ENCODE peak calls at places on chromosome 14, in seven cellular contexts. C, L, U, A, Y, Q and W are unnamed samples.

GRCh38 chr14:68199465-68200145 is 380.0 kb downstream of the RAD51B start:
- DNase-seq in Q (peak; percentile 84), U (peak; percentile 97), C (peak; percentile 60), L (no peak), A (peak; percentile 50), Y (peak; percentile 67), W (peak; percentile 75)

GRCh38 chr14:48973136-48973535 is 613.0 kb downstream of the RPS29 start:
- DNase-seq in L (peak; percentile 40), A (no peak), Q (no peak), Y (no peak), C (no peak), U (no peak), W (no peak)

GRCh38 chr14:34201909-34202622 is 251.2 kb upstream of the EGLN3 start:
- DNase-seq in L (no peak), Q (no peak), A (no peak), C (no peak), U (no peak), Y (no peak), W (no peak)

GRCh38 chr14:103562135-103562384 is 397 bp downstream of the BAG5 start:
- DNase-seq in U (peak; percentile 76), L (no peak), Y (no peak), Q (peak; percentile 72), A (no peak), C (peak; percentile 65), W (no peak)

GRCh38 chr14:23321572-23322547 is 603 bp downstream of the PABPN1 start:
- DNase-seq in A (peak; percentile 52), C (peak; percentile 58), Q (peak; percentile 81), U (peak; percentile 50), Y (peak; percentile 18), L (peak; percentile 64), W (no peak)

GRCh38 chr14:80906946-80907345 is 34.6 kb downstream of the CEP128 start:
- DNase-seq in U (no peak), L (no peak), A (no peak), Q (no peak), C (no peak), Y (no peak), W (no peak)

GRCh38 chr14:51844482-51844881 is 15.9 kb upstream of the GNG2 start:
- DNase-seq in L (no peak), A (no peak), Q (no peak), Y (no peak), C (no peak), U (no peak), W (no peak)

GRCh38 chr14:67831122-67831521 is 11.5 kb downstream of the RAD51B start:
- DNase-seq in C (no peak), A (no peak), L (no peak), Y (no peak), Q (no peak), U (no peak), W (no peak)

GRCh38 chr14:80946187-80946586 is 4.6 kb upstream of the CEP128 start:
- DNase-seq in A (no peak), Y (no peak), Q (no peak), U (no peak), L (no peak), C (no peak), W (no peak)

GRCh38 chr14:89849931-89850330 is 104.6 kb downstream of the EFCAB11 start:
- DNase-seq in U (no peak), C (no peak), Y (no peak), A (no peak), Q (no peak), L (no peak), W (no peak)

GRCh38 chr14:104094056-104094708 is 8.7 kb downstream of the ASPG start:
- DNase-seq in Q (no peak), A (no peak), U (no peak), Y (no peak), L (no peak), C (peak; percentile 36), W (no peak)

GRCh38 chr14:59020382-59020781 is 168.1 kb upstream of the DAAM1 start:
- DNase-seq in A (no peak), C (peak; percentile 52), L (peak; percentile 42), U (peak; percentile 35), Q (no peak), Y (no peak), W (no peak)

GRCh38 chr14:79091381-79091963 is 921.3 kb downstream of the NRXN3 start:
- DNase-seq in U (no peak), Q (no peak), L (no peak), A (no peak), C (peak; percentile 22), Y (peak; percentile 49), W (no peak)

GRCh38 chr14:53953002-53953827 is 3.4 kb downstream of the BMP4 start:
- DNase-seq in A (peak; percentile 69), U (peak; percentile 94), Q (peak; percentile 94), Y (no peak), C (peak; percentile 86), L (peak; percentile 93), W (peak; percentile 76)

GRCh38 chr14:50040401-50040775 is 76.0 kb downstream of the VCPKMT start:
- DNase-seq in A (peak; percentile 29), C (no peak), L (peak; percentile 84), Q (no peak), Y (no peak), U (peak; percentile 78), W (no peak)

GRCh38 chr14:99511421-99512109 is 30.4 kb downstream of the CCNK start:
- DNase-seq in Q (peak; percentile 78), A (no peak), C (no peak), L (no peak), U (no peak), Y (no peak), W (no peak)

GRCh38 chr14:52602131-52602530 is 49.5 kb downstream of the GPR137C start:
- DNase-seq in Q (no peak), Y (no peak), C (no peak), U (no peak), L (no peak), A (no peak), W (no peak)

GRCh38 chr14:38070213-38070612 is 137.5 kb upstream of the SSTR1 start:
- DNase-seq in Q (no peak), Y (no peak), U (no peak), L (no peak), A (no peak), C (no peak), W (no peak)

GRCh38 chr14:106442857-106443256 is 916.5 kb downstream of the TMEM121 start:
- DNase-seq in U (no peak), Q (no peak), C (no peak), A (no peak), L (no peak), Y (no peak), W (no peak)

GRCh38 chr14:28762949-28763313 is 3.7 kb upstream of the FOXG1 start:
- DNase-seq in A (no peak), L (no peak), C (no peak), Y (no peak), Q (no peak), U (no peak), W (no peak)

GRCh38 chr14:29706700-29707099 is 220.9 kb downstream of the PRKD1 start:
- DNase-seq in Y (no peak), C (no peak), A (no peak), L (no peak), U (no peak), Q (no peak), W (no peak)

GRCh38 chr14:61470261-61470953 is 149.0 kb downstream of the PRKCH start:
- DNase-seq in A (no peak), Y (peak; percentile 23), Q (no peak), C (peak; percentile 77), U (peak; percentile 82), L (peak; percentile 81), W (no peak)

GRCh38 chr14:57182760-57183503 is 85.8 kb downstream of the EXOC5 start:
- DNase-seq in Q (no peak), A (no peak), L (peak; percentile 29), C (peak; percentile 74), U (no peak), Y (peak; percentile 27), W (no peak)

GRCh38 chr14:89841855-89842254 is 112.7 kb downstream of the EFCAB11 start:
- DNase-seq in C (peak; percentile 72), A (no peak), U (no peak), Q (no peak), Y (no peak), L (no peak), W (no peak)

GRCh38 chr14:66403183-66403582 is 83.0 kb upstream of the CCDC196 start:
- DNase-seq in Y (no peak), A (no peak), Q (no peak), L (peak; percentile 17), C (peak; percentile 52), U (peak; percentile 27), W (no peak)
- H3K4me3 ChIP-seq in Y (no peak overlapping the region), A (no peak overlapping the region), Q (no peak overlapping the region), L (no peak overlapping the region), C (no peak overlapping the region), U (no peak overlapping the region), W (no peak overlapping the region)

GRCh38 chr14:70648374-70648773 is 6.7 kb downstream of the TTC9 start:
- DNase-seq in A (no peak), Q (no peak), U (no peak), L (peak; percentile 38), Y (no peak), C (no peak), W (no peak)
- H3K4me1 ChIP-seq in A (peaks cover 2% of the 10 kb centered on the region), Q (no peaks in the 10 kb centered on the region), U (no peaks in the 10 kb centered on the region), L (peaks cover 1% of the 10 kb centered on the region), Y (peaks cover 12% of the 10 kb centered on the region), C (peaks cover 76% of the 10 kb centered on the region), W (no peaks in the 10 kb centered on the region)

DNA sequence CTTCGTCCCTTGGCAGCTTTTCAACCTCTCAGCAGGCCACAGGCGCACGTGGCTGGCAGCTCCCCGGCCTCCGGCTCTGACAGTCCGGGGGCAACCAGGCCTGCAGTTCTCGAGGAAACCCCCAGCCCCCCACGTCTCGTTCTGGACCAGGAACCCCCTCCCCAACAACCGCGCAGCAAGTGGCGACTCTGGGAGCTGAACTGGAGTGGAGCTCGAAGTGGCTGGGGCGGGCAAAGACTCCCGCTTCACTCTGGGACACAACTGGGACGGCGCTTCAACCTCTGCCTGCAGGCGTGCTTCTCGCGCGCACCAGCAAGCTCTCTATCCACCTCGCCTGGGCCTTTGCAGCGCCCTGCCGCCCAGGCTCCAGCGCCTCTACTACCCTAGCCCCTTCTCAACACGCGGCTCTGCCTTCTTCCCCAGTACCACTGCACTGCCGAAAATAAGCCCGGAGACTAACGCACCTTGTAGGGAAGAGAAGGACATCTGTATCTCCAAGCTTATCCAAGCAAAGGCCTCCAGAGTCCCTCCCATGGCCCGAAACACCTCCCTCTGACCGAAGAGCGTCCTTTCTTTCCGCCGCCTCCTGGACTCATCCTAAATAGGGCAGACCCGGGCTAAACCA is 2.4 kb upstream of the NKX2-1 start:
- DNase-seq in Q (no peak), C (peak; percentile 71), L (no peak), Y (peak; percentile 48), U (no peak), A (no peak), W (no peak)
- H3K4me3 ChIP-seq in Q (no peak overlapping the region), C (peak overlapping the region; percentile 50), L (no peak overlapping the region), Y (no peak overlapping the region), U (no peak overlapping the region), A (no peak overlapping the region), W (no peak overlapping the region)

DNA sequence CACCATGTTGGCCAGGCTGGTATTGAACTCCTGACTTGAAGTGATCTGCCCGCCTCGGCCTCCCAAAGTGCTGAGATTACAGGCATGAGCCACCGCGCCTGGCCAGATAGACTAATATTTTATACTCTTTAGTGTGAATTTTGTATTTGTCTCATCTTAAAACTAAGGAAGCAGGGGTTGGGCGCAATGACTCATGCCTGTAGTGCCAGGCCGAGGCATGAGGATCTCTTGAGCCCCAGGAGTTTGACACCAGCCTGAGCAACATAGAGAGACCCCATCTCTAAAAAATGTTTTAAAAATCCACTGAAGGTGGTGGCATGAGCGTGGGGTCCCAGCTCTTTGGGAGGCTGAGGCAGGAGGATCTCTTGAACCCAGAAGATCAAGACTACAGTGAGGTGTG is 9.0 kb downstream of the DYNC1H1 start:
- DNase-seq in C (no peak), L (no peak), Y (no peak), A (no peak), U (peak; percentile 42), Q (no peak), W (no peak)
- H3K4me1 ChIP-seq in C (no peaks in the 10 kb centered on the region), L (peaks cover 32% of the 10 kb centered on the region), Y (no peaks in the 10 kb centered on the region), A (peaks cover 23% of the 10 kb centered on the region), U (peaks cover 24% of the 10 kb centered on the region), Q (peaks cover 34% of the 10 kb centered on the region), W (no peaks in the 10 kb centered on the region)